ENCODE peak calls at places on chromosomes 5 and 9, in four cellular contexts. O is A549, D is HepG2, X is K562. N is an unnamed sample.

GRCh38 chr9:137387034-137387890 is 35.7 kb downstream of the EXD3 start:
- DNase-seq in O (no peak), D (no peak), X (no peak), N (peak)

GRCh38 chr5:31343946-31344345 is 150.5 kb downstream of the CDH6 start:
- DNase-seq in O (no peak), D (no peak), X (no peak), N (no peak)

GRCh38 chr5:115179959-115180709 is 10.4 kb upstream of the TRIM36 start:
- DNase-seq in O (peak), D (no peak), X (no peak), N (peak)

GRCh38 chr5:85921590-85921989 is 696.2 kb upstream of the COX7C start:
- DNase-seq in O (peak), D (no peak), X (no peak), N (no peak)

GRCh38 chr5:139669681-139670368 is 21.7 kb downstream of the CXXC5 start:
- DNase-seq in O (no peak), D (peak), X (peak), N (no peak)

GRCh38 chr5:139137703-139138102 is 60.5 kb downstream of the SIL1 start:
- DNase-seq in O (peak), D (peak), X (peak), N (peak)

GRCh38 chr5:36596247-36596646 is 10.2 kb upstream of the SLC1A3 start:
- DNase-seq in O (no peak), D (no peak), X (no peak), N (no peak)

GRCh38 chr9:8365029-8365428 is 565.5 kb upstream of the DMAC1 start:
- DNase-seq in O (no peak), D (no peak), X (no peak), N (peak)

GRCh38 chr5:91332267-91333044 is 50.7 kb downstream of the ARRDC3 start:
- DNase-seq in O (peak), D (peak), X (peak), N (no peak)

GRCh38 chr9:124478014-124478753 is 27.9 kb downstream of the ADGRD2 start:
- DNase-seq in O (no peak), D (no peak), X (no peak), N (no peak)

GRCh38 chr9:114779352-114779845 is 26.4 kb downstream of the TNFSF15 start:
- DNase-seq in O (peak), D (no peak), X (no peak), N (peak)

GRCh38 chr5:56155992-56156584 is 77.0 kb downstream of the ANKRD55 start:
- DNase-seq in O (no peak), D (no peak), X (no peak), N (no peak)

GRCh38 chr5:84028093-84028492 is 307.4 kb upstream of the HAPLN1 start:
- DNase-seq in O (no peak), D (no peak), X (no peak), N (peak)

GRCh38 chr5:136563489-136563888 is 198.1 kb upstream of the TRPC7 start:
- DNase-seq in O (no peak), D (no peak), X (no peak), N (no peak)

GRCh38 chr5:88172847-88173758 is 95.5 kb downstream of the TMEM161B start:
- DNase-seq in O (no peak), D (peak), X (no peak), N (no peak)

GRCh38 chr5:62627901-62628300 is 49.3 kb downstream of the LRRC70 start:
- DNase-seq in O (no peak), D (no peak), X (no peak), N (no peak)

GRCh38 chr5:1178529-1179382 is 22.6 kb upstream of the SLC6A19 start:
- DNase-seq in O (no peak), D (no peak), X (no peak), N (no peak)

GRCh38 chr5:141508808-141509611 is 20.1 kb downstream of the PCDHGC5 start:
- DNase-seq in O (no peak), D (peak), X (no peak), N (peak)

GRCh38 chr5:138752341-138752950 is 779 bp upstream of the CTNNA1 start:
- DNase-seq in O (peak), D (peak), X (peak), N (no peak)

GRCh38 chr9:133780962-133781827 is 43.0 kb upstream of the SARDH start:
- DNase-seq in O (no peak), D (no peak), X (no peak), N (no peak)

DNA sequence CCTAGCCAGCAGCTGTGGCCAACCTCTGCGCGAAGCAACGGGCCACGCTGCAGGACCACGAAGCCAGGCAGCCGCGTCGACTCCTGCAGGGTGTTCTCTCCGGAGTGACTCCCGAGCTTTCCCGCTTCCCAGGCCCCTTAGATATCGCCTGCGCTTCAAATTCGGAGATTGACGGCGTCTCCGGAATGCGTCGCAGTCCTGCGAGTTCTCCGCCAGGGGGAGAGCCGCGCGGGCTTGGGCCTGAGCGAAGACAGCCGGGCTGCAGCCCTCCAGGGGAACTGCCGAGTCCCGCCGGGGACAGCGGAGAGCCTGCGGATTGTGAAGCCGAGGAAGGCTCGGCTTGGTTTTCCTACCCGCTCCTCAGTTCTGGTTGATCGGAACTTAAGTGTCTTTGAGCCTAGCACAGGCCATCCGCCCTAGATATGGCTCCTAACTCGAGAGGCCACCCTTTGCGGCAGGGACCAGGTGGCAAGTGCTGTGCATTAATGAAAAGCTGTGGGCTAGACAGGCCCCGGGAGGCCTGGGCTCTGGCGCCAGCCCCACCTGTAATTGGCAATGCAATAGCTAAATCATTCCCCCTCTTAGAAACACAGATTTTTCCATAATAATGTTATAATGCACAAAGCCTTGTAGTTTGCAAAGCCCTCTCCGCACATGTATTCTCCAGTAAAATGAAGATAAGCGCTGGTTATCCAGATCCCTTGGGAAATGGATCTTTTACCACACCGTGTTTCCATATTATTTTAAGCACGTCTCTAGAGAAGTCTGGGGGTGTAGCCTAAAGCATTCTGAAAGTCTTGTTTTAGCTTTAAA is 863 bp upstream of the APBA1 start:
- DNase-seq in O (peak), D (peak), X (peak), N (peak)
- TF ChIP-seq JUN in O (no peak), D (no peak), X (no peak), N (no peak)

DNA sequence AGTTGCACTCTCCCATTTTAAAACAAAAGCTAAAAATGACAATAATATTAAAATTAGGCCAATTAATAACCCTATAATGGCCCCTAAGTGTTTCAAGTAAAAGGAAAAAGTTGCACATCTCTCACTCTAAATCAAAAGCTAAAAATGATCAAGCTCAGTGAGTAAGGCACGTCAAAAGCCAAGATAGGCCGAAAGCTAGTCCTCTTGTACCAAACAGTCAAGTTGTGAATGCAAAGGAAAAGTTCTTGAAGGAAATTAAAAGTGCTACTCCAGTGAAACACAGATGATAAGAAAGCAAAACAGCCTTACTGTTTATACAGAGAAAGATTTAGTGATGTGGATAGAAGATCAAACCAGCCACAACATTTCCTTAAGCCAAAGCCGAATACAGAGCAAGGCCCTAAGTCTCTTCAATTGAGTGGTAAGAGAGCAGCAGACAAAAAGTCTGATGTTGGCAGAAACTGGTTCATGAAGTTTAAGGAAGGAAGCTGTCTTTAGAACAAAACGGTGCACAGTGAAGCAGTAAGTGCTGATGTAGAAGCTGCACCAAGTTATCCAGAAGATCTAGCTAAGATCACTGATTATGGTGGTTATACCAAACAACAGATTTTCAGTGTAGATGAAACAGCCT is 144.1 kb upstream of the ACOT12 start:
- DNase-seq in O (no peak), D (no peak), X (no peak), N (no peak)
- TF ChIP-seq MYC in O (no peak), D (no peak), X (no peak), N (no peak)

GRCh38 chr9:129011761-129012281 is 16.3 kb downstream of the SH3GLB2 start:
- DNase-seq in O (no peak), D (no peak), X (no peak), N (no peak)

GRCh38 chr9:129008986-129009583 is 19.0 kb downstream of the SH3GLB2 start:
- DNase-seq in O (no peak), D (no peak), X (no peak), N (no peak)

GRCh38 chr9:129011170-129011569 is 17.0 kb downstream of the SH3GLB2 start:
- DNase-seq in O (no peak), D (no peak), X (no peak), N (no peak)

GRCh38 chr9:129009584-129010141 is 18.5 kb downstream of the SH3GLB2 start:
- DNase-seq in O (no peak), D (no peak), X (no peak), N (no peak)

DNA sequence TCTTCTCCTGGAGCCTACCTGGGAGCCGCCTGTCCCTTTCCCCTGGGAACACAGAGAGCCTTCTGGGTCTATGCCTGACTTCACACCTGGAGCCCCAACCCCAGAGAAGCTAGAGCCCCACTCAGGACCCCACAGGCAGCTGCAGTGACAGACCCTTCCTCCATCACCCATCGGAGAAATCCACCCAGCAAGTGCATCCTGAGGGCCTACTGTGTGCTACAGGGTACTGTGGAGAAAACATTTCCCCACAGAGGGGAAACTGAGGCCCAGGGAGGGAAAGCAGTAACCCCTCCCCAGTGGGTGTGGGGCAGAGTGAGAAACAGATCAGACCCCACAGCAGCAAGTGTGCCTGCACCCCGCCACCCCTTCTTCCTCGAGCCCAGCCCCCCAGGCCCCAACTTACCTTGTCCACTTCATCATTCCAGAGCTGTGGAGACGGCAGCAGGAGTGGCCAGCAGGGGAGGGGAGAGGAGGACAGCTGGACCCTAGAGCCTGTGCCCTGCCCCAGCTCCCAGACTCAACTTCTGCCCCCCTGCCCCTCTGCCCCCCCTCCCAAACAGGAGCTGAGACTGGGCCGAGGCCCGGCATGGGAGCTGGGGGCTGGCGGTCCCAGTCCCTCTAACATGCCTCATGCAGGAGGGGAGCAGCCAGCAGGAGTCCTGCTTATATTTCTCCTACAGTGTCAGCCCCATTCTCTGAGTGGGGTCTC is 17.7 kb downstream of the SH3GLB2 start:
- DNase-seq in O (no peak), D (no peak), X (no peak), N (no peak)
- TF ChIP-seq JUN in O (no peak), D (no peak), X (no peak), N (no peak)

DNA sequence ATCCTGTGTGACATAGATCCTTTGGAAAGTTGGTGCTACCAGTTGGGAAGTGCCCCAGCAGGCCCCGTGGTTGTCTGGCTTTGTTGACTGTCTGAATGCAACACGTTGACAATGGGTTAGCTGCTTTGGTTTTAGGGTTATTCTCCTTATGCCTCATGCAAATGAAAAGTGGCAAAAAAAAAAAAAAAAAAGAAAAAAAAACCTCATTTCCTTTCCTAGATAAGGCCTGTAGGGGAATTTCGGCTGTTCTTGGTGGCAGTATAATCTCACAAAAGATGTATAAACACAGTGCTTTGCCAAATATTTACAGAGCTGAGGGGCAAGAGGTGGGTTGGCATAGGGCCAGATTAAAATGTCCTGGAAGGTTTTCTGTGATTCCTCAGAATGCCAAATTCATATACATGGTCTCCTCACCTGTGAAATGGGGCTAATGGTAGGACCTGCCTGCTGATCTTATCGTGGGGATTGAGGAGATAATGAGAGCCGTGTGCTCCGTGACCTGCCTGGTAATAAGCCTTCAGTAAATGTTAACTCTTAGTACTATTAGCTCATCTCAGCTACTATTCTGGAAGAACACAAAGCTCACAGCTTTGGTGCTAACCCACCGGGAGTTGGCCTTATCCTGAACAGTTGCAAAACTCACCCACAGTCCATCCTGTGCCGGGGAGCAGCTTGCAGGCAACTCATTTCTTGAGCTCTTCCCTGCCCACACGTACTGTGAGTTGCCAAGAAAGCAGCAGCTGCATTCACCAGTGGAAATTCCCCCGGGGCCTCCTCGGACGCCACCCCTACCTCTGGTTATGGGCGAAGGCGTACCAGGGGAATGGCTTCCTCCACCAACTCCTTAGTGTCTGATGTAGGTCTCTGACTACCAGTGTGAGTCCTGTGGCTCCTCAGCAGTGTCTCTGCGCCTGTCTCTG is 220.3 kb downstream of the NR3C1 start:
- DNase-seq in O (peak), D (peak), X (no peak), N (peak)
- TF ChIP-seq MYC in O (no peak), D (no peak), X (no peak), N (no peak)

GRCh38 chr5:42691413-42691861 is 65.2 kb upstream of the CCDC152 start:
- DNase-seq in O (no peak), D (no peak), X (no peak), N (no peak)
- TF ChIP-seq JUN in O (no peak), D (no peak), X (no peak), N (no peak)

GRCh38 chr9:96859461-96860198 is 5.3 kb upstream of the ZNF782 start:
- DNase-seq in O (no peak), D (no peak), X (no peak), N (no peak)
- TF ChIP-seq MYC in O (no peak), D (no peak), X (no peak), N (no peak)

N was measured in endothelial cell of umbilical vein.